ENCODE peak calls at places on chromosomes 2 and 18, in five cellular contexts. X, A, T, P and Y are unnamed samples. For H3K4me1, the result is how much of the 10 kb centered on the place peaks cover.

GRCh38 chr18:7273301-7273911 is 42.5 kb downstream of the LRRC30 start:
- DNase-seq in X (peak), A (peak), P (peak), T (peak), Y (peak)

GRCh38 chr2:56334622-56335021 is 150.8 kb downstream of the CCDC85A start:
- DNase-seq in X (no peak), P (no peak), A (no peak), T (peak), Y (no peak)

GRCh38 chr18:36732264-36732663 is 96.5 kb downstream of the TPGS2 start:
- DNase-seq in X (no peak), A (no peak), T (no peak), P (no peak), Y (no peak)

GRCh38 chr18:74234326-74235171 is 57.2 kb downstream of the CYB5A start:
- DNase-seq in A (peak), T (peak), X (no peak), P (peak), Y (peak)

GRCh38 chr18:24959100-24959499 is 392.9 kb downstream of the ZNF521 start:
- DNase-seq in A (no peak), X (no peak), T (no peak), P (peak), Y (no peak)

GRCh38 chr2:226985227-226985946 is 149.5 kb downstream of the RHBDD1 start:
- DNase-seq in T (peak), X (no peak), A (no peak), P (peak), Y (peak)

GRCh38 chr18:25672490-25672889 is 320.5 kb upstream of the ZNF521 start:
- DNase-seq in A (no peak), X (no peak), T (no peak), P (no peak), Y (peak)

GRCh38 chr2:110813896-110814295 is 81.5 kb downstream of the ACOXL start:
- DNase-seq in T (peak), A (no peak), P (no peak), X (no peak), Y (no peak)

GRCh38 chr2:168136392-168136977 is 110.9 kb downstream of the STK39 start:
- DNase-seq in X (no peak), A (no peak), T (peak), P (no peak), Y (no peak)

GRCh38 chr2:111157071-111157661 is 36.5 kb downstream of the BCL2L11 start:
- DNase-seq in P (no peak), T (no peak), A (no peak), X (no peak), Y (no peak)

GRCh38 chr2:159788218-159788617 is 9.8 kb downstream of the CD302 start:
- DNase-seq in X (no peak), P (no peak), A (no peak), T (no peak), Y (no peak)

GRCh38 chr2:201220102-201220570 is 37.2 kb downstream of the CASP10 start:
- DNase-seq in P (peak), A (peak), X (no peak), T (peak), Y (peak)

GRCh38 chr2:38038682-38039081 is 37.3 kb downstream of the CYP1B1 start:
- DNase-seq in T (no peak), A (no peak), P (no peak), X (no peak), Y (no peak)

GRCh38 chr2:187054501-187055319 is 205.7 kb upstream of the ZSWIM2 start:
- DNase-seq in P (no peak), X (no peak), T (no peak), A (no peak), Y (no peak)

GRCh38 chr2:164485541-164485940 is 135.7 kb downstream of the GRB14 start:
- DNase-seq in A (no peak), X (no peak), T (peak), P (no peak), Y (no peak)

GRCh38 chr2:61177727-61178549 is 15.9 kb downstream of the C2orf74 start:
- DNase-seq in A (peak), T (peak), P (peak), X (peak), Y (peak)

GRCh38 chr2:165837122-165837521 is 43.1 kb upstream of the GALNT3 start:
- DNase-seq in P (no peak), T (peak), A (no peak), X (no peak), Y (no peak)

GRCh38 chr2:224968051-224968450 is 74.2 kb downstream of the DOCK10 start:
- DNase-seq in P (no peak), X (no peak), A (no peak), T (no peak), Y (no peak)

GRCh38 chr2:27638023-27638637 is 9.3 kb downstream of the GPN1 start:
- DNase-seq in P (no peak), T (peak), X (no peak), A (no peak), Y (no peak)

GRCh38 chr2:9655441-9656269 is 24.9 kb upstream of the YWHAQ start:
- DNase-seq in P (no peak), A (no peak), T (peak), X (no peak), Y (no peak)
- H3K4me3 ChIP-seq in P (no peak), A (no peak), T (no peak), X (no peak), Y (no peak)

GRCh38 chr2:236570081-236570979 is 705 bp downstream of the ACKR3 start:
- DNase-seq in T (no peak), X (no peak), A (no peak), P (no peak), Y (no peak)

GRCh38 chr2:236568922-236569592 is 568 bp upstream of the ACKR3 start:
- DNase-seq in T (no peak), P (no peak), X (no peak), A (no peak), Y (no peak)

GRCh38 chr2:236569593-236569973 is at the start of gene ACKR3:
- DNase-seq in X (peak), T (peak), P (peak), A (peak), Y (peak)

GRCh38 chr2:236572482-236572881 is 2.9 kb downstream of the ACKR3 start:
- DNase-seq in X (no peak), A (no peak), P (no peak), T (no peak), Y (peak)

DNA sequence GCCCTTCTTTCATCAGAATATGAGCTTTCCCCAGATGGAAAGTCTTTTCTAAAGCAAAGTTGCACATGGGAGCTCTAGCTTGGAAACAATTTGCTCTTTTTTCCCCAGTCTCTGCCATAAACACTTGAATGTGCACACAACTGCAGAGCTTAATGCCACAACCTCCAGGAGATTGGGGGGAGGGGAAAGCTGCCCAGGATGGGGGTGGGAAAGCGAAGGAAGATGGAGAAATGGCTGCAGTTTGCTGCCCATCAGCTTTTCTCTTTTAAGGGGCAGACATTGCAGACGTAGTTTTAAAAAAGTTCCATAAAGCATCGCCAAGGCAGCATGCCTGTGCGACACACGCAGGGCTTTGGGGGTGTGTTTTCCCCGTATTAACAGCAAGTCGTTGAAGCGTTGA is 1.5 kb downstream of the ACKR3 start:
- DNase-seq in P (no peak), A (no peak), T (no peak), X (no peak), Y (no peak)
- H3K4me1 ChIP-seq in P (under half), A (half or more), T (under half), X (under half), Y (under half)

GRCh38 chr2:239249781-239250180 is 151.0 kb downstream of the HDAC4 start:
- DNase-seq in T (peak), A (peak), X (no peak), P (peak), Y (no peak)
- H3K4me3 ChIP-seq in T (no peak), A (no peak), X (no peak), P (no peak), Y (no peak)

GRCh38 chr2:183009249-183009899 is 28.9 kb downstream of the NCKAP1 start:
- DNase-seq in A (no peak), X (no peak), P (no peak), T (no peak), Y (no peak)
- H3K4me1 ChIP-seq in A (half or more), X (under half), P (under half), T (under half), Y (under half)

GRCh38 chr2:54549912-54550518 is 93.9 kb downstream of the SPTBN1 start:
- DNase-seq in A (no peak), X (no peak), T (no peak), P (no peak), Y (no peak)
- H3K4me3 ChIP-seq in A (no peak), X (no peak), T (no peak), P (no peak), Y (no peak)

GRCh38 chr2:219523031-219523671 is 8.9 kb downstream of the ASIC4 start:
- DNase-seq in P (peak), A (no peak), X (no peak), T (peak), Y (no peak)
- H3K4me1 ChIP-seq in P (under half), A (under half), X (under half), T (under half), Y (under half)

GRCh38 chr18:62189208-62189607 is 2.2 kb downstream of the RELCH start:
- DNase-seq in A (no peak), T (no peak), X (no peak), P (no peak), Y (no peak)
- H3K4me3 ChIP-seq in A (peak), T (peak), X (peak), P (no peak), Y (no peak)